ENCODE peak calls at places on chromosome 16, in eight cellular contexts. One of them, this sample, is unnamed.

GRCh38 chr16:53632526-53632925 is 71.1 kb downstream of the RPGRIP1L start:
- DNase-seq in H1: no peak
- DNase-seq in SK-N-SH: no peak
- DNase-seq in HepG2: no peak
- DNase-seq in sigmoid colon: no peak
- DNase-seq in transverse colon: no peak
- DNase-seq in K562: no peak
- DNase-seq in suprapubic skin: no peak
- DNase-seq in this sample: no peak

GRCh38 chr16:31529398-31530312 is 2.0 kb downstream of the AHSP start:
- DNase-seq in H1: peak
- DNase-seq in SK-N-SH: no peak
- DNase-seq in HepG2: no peak
- DNase-seq in sigmoid colon: no peak
- DNase-seq in transverse colon: no peak
- DNase-seq in K562: peak
- DNase-seq in suprapubic skin: no peak
- DNase-seq in this sample: no peak

GRCh38 chr16:14284930-14285541 is 213.9 kb downstream of the MRTFB start:
- DNase-seq in H1: no peak
- DNase-seq in SK-N-SH: no peak
- DNase-seq in HepG2: peak
- DNase-seq in sigmoid colon: peak
- DNase-seq in transverse colon: peak
- DNase-seq in K562: no peak
- DNase-seq in suprapubic skin: no peak
- DNase-seq in this sample: peak

GRCh38 chr16:1374418-1375297 is 22.9 kb downstream of the GNPTG start:
- DNase-seq in H1: no peak
- DNase-seq in SK-N-SH: no peak
- DNase-seq in HepG2: no peak
- DNase-seq in sigmoid colon: no peak
- DNase-seq in transverse colon: no peak
- DNase-seq in K562: no peak
- DNase-seq in suprapubic skin: no peak
- DNase-seq in this sample: no peak

GRCh38 chr16:53881371-53881770 is 177.4 kb downstream of the FTO start:
- DNase-seq in H1: no peak
- DNase-seq in SK-N-SH: no peak
- DNase-seq in HepG2: peak
- DNase-seq in sigmoid colon: no peak
- DNase-seq in transverse colon: no peak
- DNase-seq in K562: peak
- DNase-seq in suprapubic skin: no peak
- DNase-seq in this sample: no peak

GRCh38 chr16:30382398-30383015 is at the start of gene SEPTIN1:
- DNase-seq in H1: no peak
- DNase-seq in SK-N-SH: no peak
- DNase-seq in HepG2: no peak
- DNase-seq in sigmoid colon: no peak
- DNase-seq in transverse colon: peak
- DNase-seq in K562: no peak
- DNase-seq in suprapubic skin: no peak
- DNase-seq in this sample: no peak

GRCh38 chr16:53207810-53208752 is 153.3 kb downstream of the CHD9 start:
- DNase-seq in H1: peak
- DNase-seq in SK-N-SH: peak
- DNase-seq in HepG2: peak
- DNase-seq in sigmoid colon: no peak
- DNase-seq in transverse colon: peak
- DNase-seq in K562: peak
- DNase-seq in suprapubic skin: no peak
- DNase-seq in this sample: peak

GRCh38 chr16:83328936-83329335 is 478.8 kb upstream of the HSBP1 start:
- DNase-seq in H1: no peak
- DNase-seq in SK-N-SH: no peak
- DNase-seq in HepG2: no peak
- DNase-seq in sigmoid colon: no peak
- DNase-seq in transverse colon: no peak
- DNase-seq in K562: no peak
- DNase-seq in suprapubic skin: no peak
- DNase-seq in this sample: no peak

GRCh38 chr16:8634991-8635736 is 13.7 kb downstream of the METTL22 start:
- DNase-seq in H1: peak
- DNase-seq in SK-N-SH: peak
- DNase-seq in HepG2: peak
- DNase-seq in sigmoid colon: peak
- DNase-seq in transverse colon: no peak
- DNase-seq in K562: peak
- DNase-seq in suprapubic skin: peak
- DNase-seq in this sample: no peak

GRCh38 chr16:77374384-77374783 is 60.5 kb downstream of the ADAMTS18 start:
- DNase-seq in H1: no peak
- DNase-seq in SK-N-SH: no peak
- DNase-seq in HepG2: no peak
- DNase-seq in sigmoid colon: no peak
- DNase-seq in transverse colon: no peak
- DNase-seq in K562: no peak
- DNase-seq in suprapubic skin: no peak
- DNase-seq in this sample: no peak

GRCh38 chr16:66175058-66175457 is 191.4 kb upstream of the CDH5 start:
- DNase-seq in H1: no peak
- DNase-seq in SK-N-SH: no peak
- DNase-seq in HepG2: no peak
- DNase-seq in sigmoid colon: no peak
- DNase-seq in transverse colon: no peak
- DNase-seq in K562: no peak
- DNase-seq in suprapubic skin: no peak
- DNase-seq in this sample: no peak

GRCh38 chr16:21283521-21284289 is 5.6 kb upstream of the CRYM start:
- DNase-seq in H1: peak
- DNase-seq in SK-N-SH: peak
- DNase-seq in HepG2: peak
- DNase-seq in sigmoid colon: peak
- DNase-seq in transverse colon: peak
- DNase-seq in K562: peak
- DNase-seq in suprapubic skin: no peak
- DNase-seq in this sample: peak

GRCh38 chr16:31179153-31179746 is 689 bp upstream of the FUS start:
- DNase-seq in H1: no peak
- DNase-seq in SK-N-SH: no peak
- DNase-seq in HepG2: no peak
- DNase-seq in sigmoid colon: no peak
- DNase-seq in transverse colon: no peak
- DNase-seq in K562: no peak
- DNase-seq in suprapubic skin: no peak
- DNase-seq in this sample: no peak

GRCh38 chr16:56658476-56658875 is 717 bp downstream of the MT1F start:
- DNase-seq in H1: no peak
- DNase-seq in SK-N-SH: no peak
- DNase-seq in HepG2: no peak
- DNase-seq in sigmoid colon: no peak
- DNase-seq in transverse colon: no peak
- DNase-seq in K562: no peak
- DNase-seq in suprapubic skin: no peak
- DNase-seq in this sample: no peak

DNA sequence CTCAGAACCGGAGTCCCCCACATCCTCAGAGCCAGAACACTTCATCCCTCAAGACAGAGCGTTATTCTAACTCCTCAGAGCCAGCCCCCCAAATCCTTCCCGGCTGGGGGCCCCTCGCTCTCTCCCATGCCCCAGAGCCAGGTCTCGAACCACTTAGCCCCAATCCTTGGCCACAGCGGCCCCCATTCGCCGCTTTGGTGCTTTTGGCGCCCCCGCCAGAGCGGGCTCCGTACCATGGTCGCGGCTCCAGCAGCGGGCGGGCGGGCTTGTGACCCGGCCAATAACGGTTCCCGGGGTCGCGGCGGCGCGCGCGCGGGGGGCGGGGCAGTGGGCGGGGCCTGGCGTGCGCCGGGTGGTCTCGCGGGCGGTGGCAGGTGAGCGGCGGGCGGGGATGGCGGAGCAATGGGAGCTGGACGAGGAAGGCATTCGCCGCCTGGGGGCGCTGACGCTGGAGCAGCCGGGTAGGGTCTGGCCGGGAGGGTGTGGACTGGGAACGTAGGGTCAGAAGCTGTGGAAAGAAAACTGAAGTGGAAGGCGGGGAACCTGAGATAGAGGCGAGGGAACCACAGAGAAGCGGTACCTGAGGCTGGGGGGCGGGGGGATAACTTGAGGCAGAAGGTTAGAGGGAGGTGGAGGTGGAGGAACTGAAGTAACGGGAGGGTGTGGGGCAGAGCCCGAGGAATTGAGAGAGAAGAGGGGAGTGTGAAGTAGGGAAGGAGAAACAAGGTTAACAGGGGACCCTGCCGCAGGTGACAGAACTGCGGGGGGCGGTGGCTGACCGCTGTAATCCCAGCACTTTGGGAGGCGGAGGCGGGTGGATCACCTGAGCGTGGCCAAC is at the start of the genes KCTD19 and LRRC36:
- DNase-seq in H1: peak
- DNase-seq in SK-N-SH: peak
- DNase-seq in HepG2: peak
- DNase-seq in sigmoid colon: peak
- DNase-seq in transverse colon: peak
- DNase-seq in K562: peak
- DNase-seq in suprapubic skin: peak
- DNase-seq in this sample: peak
- TF ChIP-seq EP300 in H1: no peak
- TF ChIP-seq EP300 in SK-N-SH: no peak
- TF ChIP-seq EP300 in HepG2: no peak
- TF ChIP-seq EP300 in sigmoid colon: no peak
- TF ChIP-seq EP300 in transverse colon: no peak
- TF ChIP-seq EP300 in K562: no peak
- TF ChIP-seq EP300 in suprapubic skin: no peak
- TF ChIP-seq EP300 in this sample: no peak

GRCh38 chr16:27566417-27566816 is 16.5 kb downstream of the KATNIP start:
- DNase-seq in H1: no peak
- DNase-seq in SK-N-SH: no peak
- DNase-seq in HepG2: no peak
- DNase-seq in sigmoid colon: peak
- DNase-seq in transverse colon: peak
- DNase-seq in K562: peak
- DNase-seq in suprapubic skin: no peak
- DNase-seq in this sample: no peak
- TF ChIP-seq POLR2AphosphoS5 in H1: no peak
- TF ChIP-seq POLR2AphosphoS5 in SK-N-SH: no peak
- TF ChIP-seq POLR2AphosphoS5 in HepG2: no peak
- TF ChIP-seq POLR2AphosphoS5 in sigmoid colon: no peak
- TF ChIP-seq POLR2AphosphoS5 in transverse colon: no peak
- TF ChIP-seq POLR2AphosphoS5 in K562: no peak
- TF ChIP-seq POLR2AphosphoS5 in suprapubic skin: no peak
- TF ChIP-seq POLR2AphosphoS5 in this sample: no peak

DNA sequence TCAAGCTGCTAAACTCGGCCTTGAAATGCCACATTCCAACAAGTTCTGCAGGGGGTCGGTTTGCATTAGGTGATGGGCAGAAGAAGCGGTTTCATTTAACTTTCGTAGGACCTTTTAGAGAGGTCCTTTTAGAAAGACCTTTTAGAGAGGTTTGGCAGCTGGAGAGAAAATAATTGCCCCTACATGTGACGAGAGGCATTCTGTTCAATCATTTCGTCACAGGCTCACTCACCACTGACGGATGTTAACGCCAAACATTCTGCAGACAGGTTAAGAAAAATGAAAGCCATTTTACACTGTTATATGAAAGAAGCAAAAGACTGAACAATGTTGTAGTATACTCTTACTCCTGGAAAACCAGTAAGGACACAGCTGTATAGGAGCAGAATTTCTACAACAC is 76.5 kb upstream of the ZNF423 start:
- DNase-seq in H1: no peak
- DNase-seq in SK-N-SH: no peak
- DNase-seq in HepG2: no peak
- DNase-seq in sigmoid colon: peak
- DNase-seq in transverse colon: no peak
- DNase-seq in K562: no peak
- DNase-seq in suprapubic skin: no peak
- DNase-seq in this sample: no peak
- TF ChIP-seq EP300 in H1: no peak
- TF ChIP-seq EP300 in SK-N-SH: no peak
- TF ChIP-seq EP300 in HepG2: no peak
- TF ChIP-seq EP300 in sigmoid colon: no peak
- TF ChIP-seq EP300 in transverse colon: no peak
- TF ChIP-seq EP300 in K562: no peak
- TF ChIP-seq EP300 in suprapubic skin: no peak
- TF ChIP-seq EP300 in this sample: no peak

GRCh38 chr16:11989238-11990160 is 13.0 kb downstream of the SNX29 start:
- DNase-seq in H1: no peak
- DNase-seq in SK-N-SH: no peak
- DNase-seq in HepG2: no peak
- DNase-seq in sigmoid colon: no peak
- DNase-seq in transverse colon: no peak
- DNase-seq in K562: peak
- DNase-seq in suprapubic skin: no peak
- DNase-seq in this sample: no peak

GRCh38 chr16:11985250-11985649 is 8.7 kb downstream of the SNX29 start:
- DNase-seq in H1: no peak
- DNase-seq in SK-N-SH: no peak
- DNase-seq in HepG2: no peak
- DNase-seq in sigmoid colon: no peak
- DNase-seq in transverse colon: no peak
- DNase-seq in K562: no peak
- DNase-seq in suprapubic skin: no peak
- DNase-seq in this sample: no peak

GRCh38 chr16:11986521-11987057 is 10.1 kb downstream of the SNX29 start:
- DNase-seq in H1: no peak
- DNase-seq in SK-N-SH: no peak
- DNase-seq in HepG2: no peak
- DNase-seq in sigmoid colon: no peak
- DNase-seq in transverse colon: no peak
- DNase-seq in K562: no peak
- DNase-seq in suprapubic skin: no peak
- DNase-seq in this sample: no peak

GRCh38 chr16:11990672-11991390 is 14.3 kb downstream of the SNX29 start:
- DNase-seq in H1: no peak
- DNase-seq in SK-N-SH: no peak
- DNase-seq in HepG2: no peak
- DNase-seq in sigmoid colon: no peak
- DNase-seq in transverse colon: no peak
- DNase-seq in K562: no peak
- DNase-seq in suprapubic skin: no peak
- DNase-seq in this sample: no peak

DNA sequence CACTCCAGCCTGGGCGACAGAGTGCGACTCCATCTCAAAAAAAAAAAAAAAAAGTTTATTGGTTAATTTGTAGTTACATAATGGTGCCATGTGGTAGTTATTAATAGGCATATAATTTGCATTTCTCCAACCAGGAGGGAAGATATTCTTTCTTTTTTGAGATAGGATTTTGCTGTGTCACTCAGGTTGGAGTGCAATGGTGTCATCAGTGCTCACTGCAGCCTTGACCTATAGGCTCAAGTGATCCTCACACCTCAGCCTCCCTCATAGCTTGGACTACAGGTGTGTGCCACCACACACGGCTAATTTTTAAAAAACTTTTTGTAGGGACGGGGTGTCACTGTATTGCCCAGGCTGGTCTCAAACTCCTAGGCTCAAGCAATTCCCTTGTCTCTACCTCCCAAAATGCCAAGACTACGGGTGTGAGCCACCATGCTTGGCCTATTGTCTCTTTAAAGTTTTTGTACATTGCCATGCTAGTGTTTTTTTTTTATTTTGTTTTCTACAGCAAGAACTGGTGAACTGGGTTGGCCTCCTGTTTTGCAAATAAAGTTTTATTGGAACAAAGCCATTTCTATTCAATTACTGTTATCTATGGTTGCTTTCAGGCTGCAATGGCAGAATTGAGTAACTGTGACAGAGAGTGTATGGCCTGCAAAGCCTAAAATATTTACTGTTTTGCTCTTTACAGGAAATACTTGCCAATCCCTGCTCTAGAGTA is 11.9 kb downstream of the SNX29 start:
- DNase-seq in H1: no peak
- DNase-seq in SK-N-SH: no peak
- DNase-seq in HepG2: no peak
- DNase-seq in sigmoid colon: no peak
- DNase-seq in transverse colon: no peak
- DNase-seq in K562: no peak
- DNase-seq in suprapubic skin: no peak
- DNase-seq in this sample: no peak
- TF ChIP-seq POLR2AphosphoS5 in H1: no peak
- TF ChIP-seq POLR2AphosphoS5 in SK-N-SH: no peak
- TF ChIP-seq POLR2AphosphoS5 in HepG2: no peak
- TF ChIP-seq POLR2AphosphoS5 in sigmoid colon: no peak
- TF ChIP-seq POLR2AphosphoS5 in transverse colon: no peak
- TF ChIP-seq POLR2AphosphoS5 in K562: no peak
- TF ChIP-seq POLR2AphosphoS5 in suprapubic skin: no peak
- TF ChIP-seq POLR2AphosphoS5 in this sample: no peak

This sample was measured in stomach.